ENCODE peak calls at places on chromosomes 1 and 21, in ten cellular contexts. Y is H7; C is stimulated activated CD4-positive, alpha-beta T cell treated with anti-CD3 and anti-CD28 coated beads, Interleukin-1b, Interleukin-23, amount 100 ng/mL, for 24 hours; Z is GM04503; S is pulmonary artery endothelial cell; G is fibroblast of the aortic adventitia; V is GM23338; T is left lung; J is CD4-positive, alpha-beta T cell; U is fibroblast of the conjunctiva. P is an unnamed sample.

GRCh38 chr21:26819944-26820343 is 25.3 kb downstream of the ADAMTS1 start:
- DNase-seq in Y (no peak), C (no peak), Z (no peak), S (no peak), G (no peak), V (no peak), T (no peak), J (no peak), U (no peak), P (no peak)

GRCh38 chr1:202107321-202107761 is 15.4 kb upstream of the GPR37L1 start:
- DNase-seq in Y (peak; percentile 70), C (no peak), Z (no peak), S (no peak), G (no peak), V (no peak), T (peak; percentile 74), J (no peak), U (no peak), P (no peak)

GRCh38 chr1:81617308-81618027 is 183.3 kb upstream of the ADGRL2 start:
- DNase-seq in Y (no peak), C (no peak), Z (peak; percentile 8), S (no peak), G (peak; percentile 49), V (peak; percentile 18), T (no peak), J (no peak), U (no peak), P (no peak)

GRCh38 chr1:235640580-235640979 is 9.0 kb downstream of the GNG4 start:
- DNase-seq in Y (no peak), C (no peak), Z (no peak), S (no peak), G (no peak), V (no peak), T (no peak), J (no peak), U (no peak), P (no peak)

GRCh38 chr1:70429219-70429618 is 18.2 kb downstream of the CTH start:
- DNase-seq in Y (no peak), C (no peak), Z (no peak), S (no peak), G (no peak), V (no peak), T (no peak), J (no peak), U (no peak), P (no peak)

GRCh38 chr21:38777015-38777414 is 28.7 kb upstream of the ETS2 start:
- DNase-seq in Y (no peak), C (no peak), Z (no peak), S (no peak), G (no peak), V (no peak), T (no peak), J (no peak), U (no peak), P (no peak)

GRCh38 chr1:68623700-68624099 is 126.8 kb upstream of the DEPDC1 start:
- DNase-seq in Y (no peak), C (no peak), Z (no peak), S (no peak), G (peak; percentile 9), V (no peak), T (no peak), J (no peak), U (no peak), P (no peak)

GRCh38 chr1:184210822-184211221 is 159.3 kb downstream of the TSEN15 start:
- DNase-seq in Y (no peak), C (no peak), Z (no peak), S (no peak), G (no peak), V (peak; percentile 40), T (no peak), J (no peak), U (no peak), P (no peak)

GRCh38 chr1:223811634-223812101 is 34.1 kb downstream of the TP53BP2 start:
- DNase-seq in Y (no peak), C (no peak), Z (no peak), S (no peak), G (peak; percentile 76), V (peak; percentile 51), T (no peak), J (no peak), U (no peak), P (peak; percentile 61)

P was measured in astrocyte of the spinal cord.